ENCODE peak calls at places on chromosomes 5 and 9, in seven cellular contexts. One of them, this sample, is unnamed.

GRCh38 chr9:15403155-15403554 is 19.5 kb upstream of the SNAPC3 start:
- DNase-seq in foreskin fibroblast: no peak
- DNase-seq in endothelial cell of umbilical vein: no peak
- DNase-seq in stomach: no peak
- DNase-seq in heart right ventricle: no peak
- DNase-seq in fibroblast of the aortic adventitia: no peak
- DNase-seq in breast epithelium: no peak
- DNase-seq in this sample: no peak

GRCh38 chr9:131449276-131449675 is 53.4 kb upstream of the POMT1 start:
- DNase-seq in fibroblast of the aortic adventitia: no peak
- DNase-seq in stomach: no peak
- DNase-seq in foreskin fibroblast: no peak
- DNase-seq in breast epithelium: no peak
- DNase-seq in heart right ventricle: no peak
- DNase-seq in endothelial cell of umbilical vein: peak
- DNase-seq in this sample: no peak

GRCh38 chr5:179432547-179432946 is 87.3 kb upstream of the ADAMTS2 start:
- DNase-seq in fibroblast of the aortic adventitia: no peak
- DNase-seq in endothelial cell of umbilical vein: no peak
- DNase-seq in breast epithelium: no peak
- DNase-seq in heart right ventricle: no peak
- DNase-seq in foreskin fibroblast: no peak
- DNase-seq in stomach: no peak
- DNase-seq in this sample: no peak

GRCh38 chr9:33263936-33264472 is 504 bp downstream of the BAG1 start:
- DNase-seq in foreskin fibroblast: peak
- DNase-seq in heart right ventricle: peak
- DNase-seq in fibroblast of the aortic adventitia: no peak
- DNase-seq in stomach: peak
- DNase-seq in endothelial cell of umbilical vein: no peak
- DNase-seq in breast epithelium: peak
- DNase-seq in this sample: peak

GRCh38 chr5:173859315-173860038 is 28.7 kb upstream of the CPEB4 start:
- DNase-seq in foreskin fibroblast: no peak
- DNase-seq in fibroblast of the aortic adventitia: no peak
- DNase-seq in stomach: no peak
- DNase-seq in heart right ventricle: no peak
- DNase-seq in breast epithelium: no peak
- DNase-seq in endothelial cell of umbilical vein: no peak
- DNase-seq in this sample: peak

GRCh38 chr5:1875481-1875842 is 7.3 kb downstream of the IRX4 start:
- DNase-seq in fibroblast of the aortic adventitia: no peak
- DNase-seq in breast epithelium: no peak
- DNase-seq in heart right ventricle: no peak
- DNase-seq in endothelial cell of umbilical vein: no peak
- DNase-seq in foreskin fibroblast: no peak
- DNase-seq in stomach: no peak
- DNase-seq in this sample: no peak

GRCh38 chr9:132488611-132489010 is 78.6 kb downstream of the CFAP77 start:
- DNase-seq in stomach: no peak
- DNase-seq in heart right ventricle: no peak
- DNase-seq in fibroblast of the aortic adventitia: no peak
- DNase-seq in breast epithelium: no peak
- DNase-seq in endothelial cell of umbilical vein: no peak
- DNase-seq in foreskin fibroblast: no peak
- DNase-seq in this sample: no peak

GRCh38 chr5:131773805-131774204 is 23.0 kb downstream of the FNIP1 start:
- DNase-seq in foreskin fibroblast: no peak
- DNase-seq in fibroblast of the aortic adventitia: no peak
- DNase-seq in breast epithelium: no peak
- DNase-seq in stomach: no peak
- DNase-seq in endothelial cell of umbilical vein: no peak
- DNase-seq in heart right ventricle: no peak
- DNase-seq in this sample: no peak

GRCh38 chr5:133460172-133460758 is 152.1 kb downstream of the FSTL4 start:
- DNase-seq in heart right ventricle: no peak
- DNase-seq in foreskin fibroblast: peak
- DNase-seq in fibroblast of the aortic adventitia: no peak
- DNase-seq in breast epithelium: no peak
- DNase-seq in stomach: no peak
- DNase-seq in endothelial cell of umbilical vein: no peak
- DNase-seq in this sample: peak

GRCh38 chr9:16058131-16058549 is 505.3 kb downstream of the CCDC171 start:
- DNase-seq in stomach: no peak
- DNase-seq in breast epithelium: no peak
- DNase-seq in heart right ventricle: no peak
- DNase-seq in endothelial cell of umbilical vein: peak
- DNase-seq in foreskin fibroblast: peak
- DNase-seq in fibroblast of the aortic adventitia: peak
- DNase-seq in this sample: peak

GRCh38 chr5:159463590-159464321 is 133.5 kb upstream of the IL12B start:
- DNase-seq in heart right ventricle: no peak
- DNase-seq in breast epithelium: no peak
- DNase-seq in foreskin fibroblast: peak
- DNase-seq in endothelial cell of umbilical vein: no peak
- DNase-seq in stomach: no peak
- DNase-seq in fibroblast of the aortic adventitia: peak
- DNase-seq in this sample: peak

GRCh38 chr9:31471041-31471440 is 913.4 kb upstream of the ACO1 start:
- DNase-seq in heart right ventricle: no peak
- DNase-seq in breast epithelium: no peak
- DNase-seq in stomach: no peak
- DNase-seq in endothelial cell of umbilical vein: no peak
- DNase-seq in foreskin fibroblast: no peak
- DNase-seq in fibroblast of the aortic adventitia: no peak
- DNase-seq in this sample: no peak
- H3K4me3 ChIP-seq in heart right ventricle: no peak
- H3K4me3 ChIP-seq in breast epithelium: no peak
- H3K4me3 ChIP-seq in stomach: no peak
- H3K4me3 ChIP-seq in endothelial cell of umbilical vein: no peak
- H3K4me3 ChIP-seq in foreskin fibroblast: no peak
- H3K4me3 ChIP-seq in fibroblast of the aortic adventitia: no peak
- H3K4me3 ChIP-seq in this sample: no peak

DNA sequence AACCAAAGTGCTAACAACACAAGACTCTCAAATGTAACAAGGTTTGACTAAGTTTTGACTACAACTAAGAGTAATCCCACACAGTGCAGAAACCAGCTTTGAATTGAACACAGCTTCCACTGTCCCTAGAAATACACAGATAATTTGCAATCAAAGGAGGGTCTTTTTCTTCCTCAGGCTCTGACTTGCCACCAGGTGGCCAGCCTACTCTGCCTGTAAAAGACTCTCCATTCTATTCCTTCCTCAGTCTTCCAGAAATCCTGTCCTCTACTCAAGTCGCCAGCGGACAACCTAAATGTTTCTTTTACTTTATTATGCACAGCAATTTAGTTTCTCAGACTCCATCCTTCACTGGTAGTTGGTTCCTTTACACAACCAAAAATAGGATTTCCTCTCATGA is 32.2 kb upstream of the MCTP1 start:
- DNase-seq in foreskin fibroblast: no peak
- DNase-seq in stomach: no peak
- DNase-seq in heart right ventricle: no peak
- DNase-seq in fibroblast of the aortic adventitia: no peak
- DNase-seq in endothelial cell of umbilical vein: no peak
- DNase-seq in breast epithelium: no peak
- DNase-seq in this sample: no peak
- TF ChIP-seq CTCF in foreskin fibroblast: no peak
- TF ChIP-seq CTCF in stomach: no peak
- TF ChIP-seq CTCF in heart right ventricle: no peak
- TF ChIP-seq CTCF in fibroblast of the aortic adventitia: no peak
- TF ChIP-seq CTCF in endothelial cell of umbilical vein: no peak
- TF ChIP-seq CTCF in breast epithelium: no peak
- TF ChIP-seq CTCF in this sample: peak

GRCh38 chr5:134905246-134905996 is 490 bp downstream of the PCBD2 start:
- DNase-seq in foreskin fibroblast: peak
- DNase-seq in fibroblast of the aortic adventitia: peak
- DNase-seq in endothelial cell of umbilical vein: peak
- DNase-seq in breast epithelium: no peak
- DNase-seq in stomach: peak
- DNase-seq in heart right ventricle: peak
- DNase-seq in this sample: peak
- H3K4me3 ChIP-seq in foreskin fibroblast: peak
- H3K4me3 ChIP-seq in fibroblast of the aortic adventitia: peak
- H3K4me3 ChIP-seq in endothelial cell of umbilical vein: peak
- H3K4me3 ChIP-seq in breast epithelium: peak
- H3K4me3 ChIP-seq in stomach: peak
- H3K4me3 ChIP-seq in heart right ventricle: peak
- H3K4me3 ChIP-seq in this sample: peak

DNA sequence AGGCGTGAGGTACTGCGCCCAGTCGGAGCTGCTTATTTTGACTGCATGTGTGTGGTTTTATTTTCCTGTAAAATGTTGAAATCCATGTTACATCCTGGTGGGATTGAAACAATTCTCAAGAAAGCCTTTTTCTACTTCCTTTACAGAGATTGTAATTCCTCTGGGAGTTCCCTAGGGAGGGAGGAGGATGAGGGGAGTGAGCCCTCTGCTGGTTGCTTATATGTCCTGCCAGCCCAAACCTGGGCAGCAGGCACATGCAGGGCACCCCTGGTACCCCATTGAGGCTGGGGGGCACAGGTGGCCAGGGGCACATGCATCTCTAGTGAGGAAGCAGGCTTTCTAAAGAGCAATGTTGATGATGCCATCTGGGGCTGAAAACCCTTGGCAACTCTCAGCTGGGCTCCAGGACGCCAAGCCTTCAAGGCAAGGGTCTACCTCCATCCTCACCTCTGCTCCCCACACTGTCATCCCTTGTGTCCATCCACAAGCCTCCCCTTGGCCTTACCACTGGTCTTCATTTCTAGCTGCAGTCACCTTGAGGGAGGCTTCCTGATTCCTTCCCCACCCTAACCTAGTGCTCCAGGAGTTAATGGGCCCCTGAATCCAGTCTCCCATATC is 84.7 kb upstream of the TNFSF8 start:
- DNase-seq in endothelial cell of umbilical vein: peak
- DNase-seq in stomach: peak
- DNase-seq in breast epithelium: no peak
- DNase-seq in foreskin fibroblast: peak
- DNase-seq in fibroblast of the aortic adventitia: peak
- DNase-seq in heart right ventricle: no peak
- DNase-seq in this sample: peak
- TF ChIP-seq CTCF in endothelial cell of umbilical vein: peak
- TF ChIP-seq CTCF in stomach: peak
- TF ChIP-seq CTCF in breast epithelium: peak
- TF ChIP-seq CTCF in foreskin fibroblast: peak
- TF ChIP-seq CTCF in fibroblast of the aortic adventitia: peak
- TF ChIP-seq CTCF in heart right ventricle: peak
- TF ChIP-seq CTCF in this sample: peak

DNA sequence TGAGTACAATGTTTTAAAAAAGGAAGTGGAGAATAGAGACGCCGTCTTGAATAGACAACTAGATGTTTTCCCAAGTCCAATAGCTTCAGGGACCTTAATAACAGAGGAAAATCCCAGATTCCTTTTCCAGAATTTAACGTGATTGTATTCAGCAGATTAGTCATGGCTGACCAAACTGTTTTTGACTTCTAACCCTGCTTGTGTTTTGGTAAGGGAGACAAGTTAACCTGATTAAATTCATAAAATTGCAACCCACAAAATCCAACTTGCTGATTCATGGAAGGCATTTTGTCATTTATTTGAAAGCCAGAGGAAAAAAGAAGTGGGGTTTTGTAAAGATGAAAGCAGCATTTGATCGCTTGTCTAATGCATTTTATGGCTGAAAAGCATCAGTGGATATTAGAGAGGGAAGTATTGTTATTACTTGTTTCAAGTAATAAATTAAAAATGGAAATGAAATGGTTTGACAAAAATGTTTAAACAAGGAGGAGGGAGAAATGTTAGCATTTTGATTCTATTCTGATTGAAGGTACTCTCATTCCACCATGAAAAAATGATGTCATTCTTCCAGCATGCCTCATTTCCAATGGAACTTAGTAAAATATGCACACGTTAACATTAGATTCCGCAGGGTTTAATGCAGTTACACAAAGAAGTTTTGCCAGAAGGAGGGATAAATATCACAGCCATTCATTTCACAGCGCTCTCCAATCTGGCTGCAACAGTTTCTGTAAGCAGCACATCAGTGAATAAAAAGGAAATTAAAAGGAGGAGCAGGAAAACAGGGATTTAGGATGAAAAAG is 314.6 kb downstream of the PRR16 start:
- DNase-seq in breast epithelium: no peak
- DNase-seq in fibroblast of the aortic adventitia: peak
- DNase-seq in stomach: no peak
- DNase-seq in foreskin fibroblast: peak
- DNase-seq in heart right ventricle: no peak
- DNase-seq in endothelial cell of umbilical vein: no peak
- DNase-seq in this sample: peak
- H3K4me3 ChIP-seq in breast epithelium: no peak
- H3K4me3 ChIP-seq in fibroblast of the aortic adventitia: no peak
- H3K4me3 ChIP-seq in stomach: no peak
- H3K4me3 ChIP-seq in foreskin fibroblast: peak
- H3K4me3 ChIP-seq in heart right ventricle: no peak
- H3K4me3 ChIP-seq in endothelial cell of umbilical vein: no peak
- H3K4me3 ChIP-seq in this sample: no peak

GRCh38 chr9:116189683-116190082 is 36.1 kb downstream of the PAPPA start:
- DNase-seq in fibroblast of the aortic adventitia: no peak
- DNase-seq in heart right ventricle: no peak
- DNase-seq in endothelial cell of umbilical vein: no peak
- DNase-seq in foreskin fibroblast: no peak
- DNase-seq in breast epithelium: peak
- DNase-seq in stomach: peak
- DNase-seq in this sample: no peak

GRCh38 chr9:116193636-116194035 is 40.0 kb downstream of the PAPPA start:
- DNase-seq in stomach: no peak
- DNase-seq in breast epithelium: no peak
- DNase-seq in foreskin fibroblast: peak
- DNase-seq in fibroblast of the aortic adventitia: peak
- DNase-seq in endothelial cell of umbilical vein: peak
- DNase-seq in heart right ventricle: no peak
- DNase-seq in this sample: peak

GRCh38 chr9:116190997-116191396 is 37.4 kb downstream of the PAPPA start:
- DNase-seq in endothelial cell of umbilical vein: no peak
- DNase-seq in foreskin fibroblast: peak
- DNase-seq in breast epithelium: no peak
- DNase-seq in fibroblast of the aortic adventitia: peak
- DNase-seq in heart right ventricle: no peak
- DNase-seq in stomach: no peak
- DNase-seq in this sample: peak

GRCh38 chr9:116190595-116190994 is 37.0 kb downstream of the PAPPA start:
- DNase-seq in foreskin fibroblast: no peak
- DNase-seq in stomach: no peak
- DNase-seq in endothelial cell of umbilical vein: no peak
- DNase-seq in heart right ventricle: no peak
- DNase-seq in fibroblast of the aortic adventitia: no peak
- DNase-seq in breast epithelium: no peak
- DNase-seq in this sample: no peak

DNA sequence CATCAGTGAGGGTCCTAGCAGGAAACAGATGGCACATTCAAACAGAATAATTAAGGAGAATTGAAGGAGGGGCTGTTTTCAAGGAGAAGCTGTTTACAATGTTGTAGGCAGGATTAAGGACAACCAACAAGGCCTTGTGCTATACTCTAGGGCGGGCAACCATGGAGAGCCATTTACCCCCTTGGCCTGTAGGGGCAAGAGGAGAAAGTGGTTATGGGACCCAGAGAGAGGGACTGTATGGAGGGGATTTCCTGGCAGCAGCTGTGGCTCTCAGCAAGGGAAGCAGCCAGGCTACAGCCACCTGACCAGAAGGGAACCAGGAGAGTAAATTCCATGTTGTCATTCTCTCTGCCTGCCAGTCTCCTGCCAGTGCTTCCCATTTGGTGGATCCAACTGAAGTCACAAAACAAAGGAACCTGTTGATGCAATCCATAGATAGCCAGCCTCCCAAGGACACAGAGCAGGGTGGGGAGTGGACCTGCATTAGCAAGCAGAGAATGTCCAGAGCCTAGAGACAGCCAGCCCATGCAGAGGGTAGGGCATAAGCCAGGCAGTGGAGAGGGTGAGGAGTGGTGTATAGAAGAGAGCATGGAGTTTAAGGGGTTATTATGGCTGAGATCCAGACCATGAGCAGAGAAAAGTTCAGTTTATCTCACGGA is 38.3 kb downstream of the PAPPA start:
- DNase-seq in breast epithelium: no peak
- DNase-seq in foreskin fibroblast: no peak
- DNase-seq in heart right ventricle: no peak
- DNase-seq in stomach: no peak
- DNase-seq in endothelial cell of umbilical vein: no peak
- DNase-seq in fibroblast of the aortic adventitia: no peak
- DNase-seq in this sample: no peak
- TF ChIP-seq CTCF in breast epithelium: no peak
- TF ChIP-seq CTCF in foreskin fibroblast: no peak
- TF ChIP-seq CTCF in heart right ventricle: no peak
- TF ChIP-seq CTCF in stomach: no peak
- TF ChIP-seq CTCF in endothelial cell of umbilical vein: no peak
- TF ChIP-seq CTCF in fibroblast of the aortic adventitia: peak
- TF ChIP-seq CTCF in this sample: no peak

This sample was measured in choroid plexus epithelial cell.